ENCODE peak calls at places on chromosomes 11 and 22, in four cellular contexts. P, S, J and R are unnamed samples.

GRCh38 chr22:37627545-37627944 is 11.9 kb upstream of the SH3BP1 start:
- DNase-seq in P (no peak), S (no peak), J (no peak), R (no peak)

GRCh38 chr11:129932385-129933067 is 37.1 kb upstream of the NFRKB start:
- DNase-seq in P (peak), S (no peak), J (no peak), R (no peak)

GRCh38 chr11:10125522-10126133 is 168.4 kb downstream of the SBF2 start:
- DNase-seq in P (no peak), S (no peak), J (no peak), R (no peak)

GRCh38 chr22:20952544-20953341 is 14.3 kb upstream of the AIFM3 start:
- DNase-seq in P (no peak), S (peak), J (no peak), R (no peak)

GRCh38 chr11:1842149-1843097 is 3.6 kb downstream of the TNNI2 start:
- DNase-seq in P (no peak), S (no peak), J (no peak), R (no peak)

GRCh38 chr11:112588252-112588668 is 327.6 kb upstream of the PLET1 start:
- DNase-seq in P (peak), S (peak), J (peak), R (peak)

GRCh38 chr11:27246925-27247324 is 116.1 kb downstream of the CCDC34 start:
- DNase-seq in P (no peak), S (no peak), J (no peak), R (no peak)

GRCh38 chr22:26457661-26458272 is 25.8 kb downstream of the HPS4 start:
- DNase-seq in P (no peak), S (no peak), J (no peak), R (no peak)

GRCh38 chr11:35246725-35247124 is 107.8 kb downstream of the CD44 start:
- DNase-seq in P (no peak), S (no peak), J (no peak), R (no peak)

DNA sequence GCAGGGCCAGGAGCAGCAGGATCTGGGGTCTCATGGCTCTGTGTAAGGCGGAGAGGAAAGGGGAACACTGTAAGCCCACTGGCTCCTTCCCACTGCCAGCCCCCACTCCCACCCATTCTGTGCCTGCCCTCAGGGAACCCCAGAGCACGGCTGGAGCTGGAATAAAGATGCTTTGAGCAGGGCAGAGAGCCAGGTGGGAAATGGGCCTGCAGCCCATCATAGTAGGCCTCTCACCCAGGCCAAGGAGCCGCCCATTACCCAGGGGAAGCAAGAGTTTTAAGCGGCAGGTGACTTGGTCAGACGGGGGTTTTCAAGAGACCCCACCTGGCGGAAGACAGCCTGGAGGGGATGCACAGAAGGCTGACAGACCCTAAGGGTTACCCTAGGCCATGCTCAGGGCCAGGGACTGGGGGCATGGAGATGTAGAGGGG is 4.6 kb downstream of the LRRC32 start:
- DNase-seq in P (no peak), S (no peak), J (peak), R (no peak)
- H3K27ac ChIP-seq in P (no peak), S (no peak), J (no peak), R (no peak)

GRCh38 chr11:45347343-45347742 is 61.2 kb upstream of the SYT13 start:
- DNase-seq in P (no peak), S (no peak), J (peak), R (no peak)
- H3K9ac ChIP-seq in P (no peak), S (no peak), J (no peak), R (no peak)

DNA sequence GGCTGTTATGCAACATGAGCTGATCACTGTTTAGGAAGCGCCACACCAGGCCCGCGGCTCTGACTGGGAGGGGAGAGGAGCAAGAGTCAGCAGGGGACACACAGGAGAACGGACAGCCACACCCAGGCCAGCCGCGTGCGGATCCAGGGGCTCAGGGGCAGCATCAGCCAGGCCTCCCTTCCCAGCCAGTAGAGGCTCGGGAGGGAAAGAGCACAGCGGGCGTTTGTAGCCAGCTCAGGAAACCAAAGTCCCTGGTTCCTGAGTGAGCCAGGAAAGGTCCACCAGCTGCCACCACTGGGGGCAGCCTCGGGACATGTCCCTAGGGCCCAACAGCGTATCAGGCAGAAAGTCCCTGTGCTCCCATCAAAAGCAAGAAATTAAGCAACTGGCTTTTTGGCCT is 71.8 kb upstream of the PITPNB start:
- DNase-seq in P (peak), S (peak), J (peak), R (peak)
- TF ChIP-seq CTCF in P (peak), S (peak), J (peak), R (peak)

GRCh38 chr11:12066799-12067508 is 43.4 kb upstream of the MICAL2 start:
- DNase-seq in P (peak), S (peak), J (peak), R (peak)

GRCh38 chr11:12066056-12066798 is 44.2 kb upstream of the MICAL2 start:
- DNase-seq in P (peak), S (no peak), J (peak), R (peak)

GRCh38 chr11:12070446-12071267 is 39.7 kb upstream of the MICAL2 start:
- DNase-seq in P (no peak), S (no peak), J (no peak), R (no peak)

GRCh38 chr11:12071574-12071973 is 38.8 kb upstream of the MICAL2 start:
- DNase-seq in P (no peak), S (no peak), J (no peak), R (no peak)

GRCh38 chr11:12069053-12069676 is 41.2 kb upstream of the MICAL2 start:
- DNase-seq in P (no peak), S (no peak), J (no peak), R (no peak)
- H3K27ac ChIP-seq in P (no peak), S (no peak), J (no peak), R (no peak)